ENCODE peak calls at places on chromosomes 6 and 20, in ten cellular contexts. One of them, this sample, is unnamed.

GRCh38 chr20:45823949-45824835 is 2.9 kb downstream of the TNNC2 start:
- DNase-seq in NCI-H774: no peak
- DNase-seq in ELF-1: peak
- DNase-seq in germinal center: peak
- DNase-seq in anterior cingulate cortex: no peak
- DNase-seq in GM23248: peak
- DNase-seq in activated naive CD4-positive, alpha-beta T cell treated with anti-CD3 and anti-CD28 coated beads, Interleukin-2, amount 10 ng/mL, durations not matched to agents 7 days and 5 days: peak
- DNase-seq in stimulated activated naive CD4-positive, alpha-beta T cell: no peak
- DNase-seq in MCF 10A: no peak
- DNase-seq in activated CD4-positive, alpha-beta T cell treated with anti-CD3 and anti-CD28 coated beads for 1 hour: peak
- DNase-seq in this sample: peak

GRCh38 chr20:719068-719467 is 43.5 kb upstream of the SCRT2 start:
- DNase-seq in NCI-H774: no peak
- DNase-seq in ELF-1: no peak
- DNase-seq in germinal center: no peak
- DNase-seq in anterior cingulate cortex: no peak
- DNase-seq in GM23248: no peak
- DNase-seq in activated naive CD4-positive, alpha-beta T cell treated with anti-CD3 and anti-CD28 coated beads, Interleukin-2, amount 10 ng/mL, durations not matched to agents 7 days and 5 days: no peak
- DNase-seq in stimulated activated naive CD4-positive, alpha-beta T cell: no peak
- DNase-seq in MCF 10A: no peak
- DNase-seq in activated CD4-positive, alpha-beta T cell treated with anti-CD3 and anti-CD28 coated beads for 1 hour: no peak
- DNase-seq in this sample: no peak

GRCh38 chr6:2376429-2377355 is 131.3 kb upstream of the GMDS start:
- DNase-seq in NCI-H774: no peak
- DNase-seq in ELF-1: no peak
- DNase-seq in germinal center: no peak
- DNase-seq in anterior cingulate cortex: no peak
- DNase-seq in GM23248: peak
- DNase-seq in activated naive CD4-positive, alpha-beta T cell treated with anti-CD3 and anti-CD28 coated beads, Interleukin-2, amount 10 ng/mL, durations not matched to agents 7 days and 5 days: no peak
- DNase-seq in stimulated activated naive CD4-positive, alpha-beta T cell: no peak
- DNase-seq in MCF 10A: peak
- DNase-seq in activated CD4-positive, alpha-beta T cell treated with anti-CD3 and anti-CD28 coated beads for 1 hour: no peak
- DNase-seq in this sample: no peak

GRCh38 chr20:20815711-20816455 is 103.4 kb upstream of the RALGAPA2 start:
- DNase-seq in NCI-H774: no peak
- DNase-seq in ELF-1: peak
- DNase-seq in germinal center: no peak
- DNase-seq in anterior cingulate cortex: no peak
- DNase-seq in GM23248: no peak
- DNase-seq in activated naive CD4-positive, alpha-beta T cell treated with anti-CD3 and anti-CD28 coated beads, Interleukin-2, amount 10 ng/mL, durations not matched to agents 7 days and 5 days: no peak
- DNase-seq in stimulated activated naive CD4-positive, alpha-beta T cell: no peak
- DNase-seq in MCF 10A: no peak
- DNase-seq in activated CD4-positive, alpha-beta T cell treated with anti-CD3 and anti-CD28 coated beads for 1 hour: no peak
- DNase-seq in this sample: no peak

GRCh38 chr20:33175123-33175522 is 7.2 kb downstream of the BPIFA2 start:
- DNase-seq in NCI-H774: peak
- DNase-seq in ELF-1: no peak
- DNase-seq in germinal center: no peak
- DNase-seq in anterior cingulate cortex: no peak
- DNase-seq in GM23248: no peak
- DNase-seq in activated naive CD4-positive, alpha-beta T cell treated with anti-CD3 and anti-CD28 coated beads, Interleukin-2, amount 10 ng/mL, durations not matched to agents 7 days and 5 days: no peak
- DNase-seq in stimulated activated naive CD4-positive, alpha-beta T cell: no peak
- DNase-seq in MCF 10A: no peak
- DNase-seq in activated CD4-positive, alpha-beta T cell treated with anti-CD3 and anti-CD28 coated beads for 1 hour: no peak
- DNase-seq in this sample: no peak

GRCh38 chr20:58436868-58437645 is 48.0 kb downstream of the VAPB start:
- DNase-seq in NCI-H774: no peak
- DNase-seq in ELF-1: no peak
- DNase-seq in germinal center: no peak
- DNase-seq in anterior cingulate cortex: no peak
- DNase-seq in GM23248: no peak
- DNase-seq in activated naive CD4-positive, alpha-beta T cell treated with anti-CD3 and anti-CD28 coated beads, Interleukin-2, amount 10 ng/mL, durations not matched to agents 7 days and 5 days: no peak
- DNase-seq in stimulated activated naive CD4-positive, alpha-beta T cell: no peak
- DNase-seq in MCF 10A: no peak
- DNase-seq in activated CD4-positive, alpha-beta T cell treated with anti-CD3 and anti-CD28 coated beads for 1 hour: no peak
- DNase-seq in this sample: no peak

GRCh38 chr20:20480689-20481088 is 112.8 kb downstream of the INSM1 start:
- DNase-seq in NCI-H774: no peak
- DNase-seq in ELF-1: no peak
- DNase-seq in germinal center: no peak
- DNase-seq in anterior cingulate cortex: no peak
- DNase-seq in GM23248: peak
- DNase-seq in activated naive CD4-positive, alpha-beta T cell treated with anti-CD3 and anti-CD28 coated beads, Interleukin-2, amount 10 ng/mL, durations not matched to agents 7 days and 5 days: no peak
- DNase-seq in stimulated activated naive CD4-positive, alpha-beta T cell: no peak
- DNase-seq in MCF 10A: peak
- DNase-seq in activated CD4-positive, alpha-beta T cell treated with anti-CD3 and anti-CD28 coated beads for 1 hour: no peak
- DNase-seq in this sample: no peak

GRCh38 chr6:75376347-75377024 is 91.9 kb upstream of the TMEM30A start:
- DNase-seq in NCI-H774: no peak
- DNase-seq in ELF-1: peak
- DNase-seq in germinal center: no peak
- DNase-seq in anterior cingulate cortex: no peak
- DNase-seq in GM23248: peak
- DNase-seq in activated naive CD4-positive, alpha-beta T cell treated with anti-CD3 and anti-CD28 coated beads, Interleukin-2, amount 10 ng/mL, durations not matched to agents 7 days and 5 days: no peak
- DNase-seq in stimulated activated naive CD4-positive, alpha-beta T cell: no peak
- DNase-seq in MCF 10A: no peak
- DNase-seq in activated CD4-positive, alpha-beta T cell treated with anti-CD3 and anti-CD28 coated beads for 1 hour: no peak
- DNase-seq in this sample: no peak

GRCh38 chr6:148528292-148528691 is 185.7 kb downstream of the SASH1 start:
- DNase-seq in NCI-H774: no peak
- DNase-seq in ELF-1: no peak
- DNase-seq in germinal center: no peak
- DNase-seq in anterior cingulate cortex: peak
- DNase-seq in GM23248: peak
- DNase-seq in activated naive CD4-positive, alpha-beta T cell treated with anti-CD3 and anti-CD28 coated beads, Interleukin-2, amount 10 ng/mL, durations not matched to agents 7 days and 5 days: no peak
- DNase-seq in stimulated activated naive CD4-positive, alpha-beta T cell: no peak
- DNase-seq in MCF 10A: no peak
- DNase-seq in activated CD4-positive, alpha-beta T cell treated with anti-CD3 and anti-CD28 coated beads for 1 hour: no peak
- DNase-seq in this sample: no peak

GRCh38 chr6:158503222-158503621 is 56.7 kb upstream of the TMEM181 start:
- DNase-seq in NCI-H774: no peak
- DNase-seq in ELF-1: no peak
- DNase-seq in germinal center: no peak
- DNase-seq in anterior cingulate cortex: no peak
- DNase-seq in GM23248: no peak
- DNase-seq in activated naive CD4-positive, alpha-beta T cell treated with anti-CD3 and anti-CD28 coated beads, Interleukin-2, amount 10 ng/mL, durations not matched to agents 7 days and 5 days: no peak
- DNase-seq in stimulated activated naive CD4-positive, alpha-beta T cell: no peak
- DNase-seq in MCF 10A: no peak
- DNase-seq in activated CD4-positive, alpha-beta T cell treated with anti-CD3 and anti-CD28 coated beads for 1 hour: no peak
- DNase-seq in this sample: no peak

GRCh38 chr20:62804632-62805364 is at the start of gene OGFR:
- DNase-seq in NCI-H774: peak
- DNase-seq in ELF-1: no peak
- DNase-seq in germinal center: peak
- DNase-seq in anterior cingulate cortex: peak
- DNase-seq in GM23248: peak
- DNase-seq in activated naive CD4-positive, alpha-beta T cell treated with anti-CD3 and anti-CD28 coated beads, Interleukin-2, amount 10 ng/mL, durations not matched to agents 7 days and 5 days: peak
- DNase-seq in stimulated activated naive CD4-positive, alpha-beta T cell: peak
- DNase-seq in MCF 10A: peak
- DNase-seq in activated CD4-positive, alpha-beta T cell treated with anti-CD3 and anti-CD28 coated beads for 1 hour: peak
- DNase-seq in this sample: peak

GRCh38 chr6:133964052-133964451 is 11.0 kb downstream of the TBPL1 start:
- DNase-seq in NCI-H774: no peak
- DNase-seq in ELF-1: no peak
- DNase-seq in germinal center: no peak
- DNase-seq in anterior cingulate cortex: no peak
- DNase-seq in GM23248: peak
- DNase-seq in activated naive CD4-positive, alpha-beta T cell treated with anti-CD3 and anti-CD28 coated beads, Interleukin-2, amount 10 ng/mL, durations not matched to agents 7 days and 5 days: no peak
- DNase-seq in stimulated activated naive CD4-positive, alpha-beta T cell: no peak
- DNase-seq in MCF 10A: peak
- DNase-seq in activated CD4-positive, alpha-beta T cell treated with anti-CD3 and anti-CD28 coated beads for 1 hour: no peak
- DNase-seq in this sample: no peak

GRCh38 chr6:158042245-158042798 is 60.7 kb downstream of the SYNJ2 start:
- DNase-seq in NCI-H774: no peak
- DNase-seq in ELF-1: peak
- DNase-seq in germinal center: no peak
- DNase-seq in anterior cingulate cortex: no peak
- DNase-seq in GM23248: peak
- DNase-seq in activated naive CD4-positive, alpha-beta T cell treated with anti-CD3 and anti-CD28 coated beads, Interleukin-2, amount 10 ng/mL, durations not matched to agents 7 days and 5 days: no peak
- DNase-seq in stimulated activated naive CD4-positive, alpha-beta T cell: no peak
- DNase-seq in MCF 10A: peak
- DNase-seq in activated CD4-positive, alpha-beta T cell treated with anti-CD3 and anti-CD28 coated beads for 1 hour: no peak
- DNase-seq in this sample: no peak

GRCh38 chr6:16109659-16110300 is 19.1 kb upstream of the MYLIP start:
- DNase-seq in NCI-H774: no peak
- DNase-seq in ELF-1: no peak
- DNase-seq in germinal center: no peak
- DNase-seq in anterior cingulate cortex: no peak
- DNase-seq in GM23248: no peak
- DNase-seq in activated naive CD4-positive, alpha-beta T cell treated with anti-CD3 and anti-CD28 coated beads, Interleukin-2, amount 10 ng/mL, durations not matched to agents 7 days and 5 days: no peak
- DNase-seq in stimulated activated naive CD4-positive, alpha-beta T cell: no peak
- DNase-seq in MCF 10A: no peak
- DNase-seq in activated CD4-positive, alpha-beta T cell treated with anti-CD3 and anti-CD28 coated beads for 1 hour: no peak
- DNase-seq in this sample: no peak

GRCh38 chr6:72260489-72260888 is 361.4 kb upstream of the KCNQ5 start:
- DNase-seq in NCI-H774: no peak
- DNase-seq in ELF-1: no peak
- DNase-seq in germinal center: no peak
- DNase-seq in anterior cingulate cortex: no peak
- DNase-seq in GM23248: no peak
- DNase-seq in activated naive CD4-positive, alpha-beta T cell treated with anti-CD3 and anti-CD28 coated beads, Interleukin-2, amount 10 ng/mL, durations not matched to agents 7 days and 5 days: no peak
- DNase-seq in stimulated activated naive CD4-positive, alpha-beta T cell: no peak
- DNase-seq in MCF 10A: no peak
- DNase-seq in activated CD4-positive, alpha-beta T cell treated with anti-CD3 and anti-CD28 coated beads for 1 hour: no peak
- DNase-seq in this sample: no peak

GRCh38 chr6:659716-660581 is 3.0 kb upstream of the HUS1B start:
- DNase-seq in NCI-H774: no peak
- DNase-seq in ELF-1: peak
- DNase-seq in germinal center: no peak
- DNase-seq in anterior cingulate cortex: no peak
- DNase-seq in GM23248: no peak
- DNase-seq in activated naive CD4-positive, alpha-beta T cell treated with anti-CD3 and anti-CD28 coated beads, Interleukin-2, amount 10 ng/mL, durations not matched to agents 7 days and 5 days: no peak
- DNase-seq in stimulated activated naive CD4-positive, alpha-beta T cell: no peak
- DNase-seq in MCF 10A: peak
- DNase-seq in activated CD4-positive, alpha-beta T cell treated with anti-CD3 and anti-CD28 coated beads for 1 hour: no peak
- DNase-seq in this sample: no peak

GRCh38 chr20:2387580-2387979 is 6.9 kb downstream of the TGM6 start:
- DNase-seq in NCI-H774: no peak
- DNase-seq in ELF-1: no peak
- DNase-seq in germinal center: no peak
- DNase-seq in anterior cingulate cortex: no peak
- DNase-seq in GM23248: no peak
- DNase-seq in activated naive CD4-positive, alpha-beta T cell treated with anti-CD3 and anti-CD28 coated beads, Interleukin-2, amount 10 ng/mL, durations not matched to agents 7 days and 5 days: no peak
- DNase-seq in stimulated activated naive CD4-positive, alpha-beta T cell: no peak
- DNase-seq in MCF 10A: no peak
- DNase-seq in activated CD4-positive, alpha-beta T cell treated with anti-CD3 and anti-CD28 coated beads for 1 hour: no peak
- DNase-seq in this sample: no peak